ENCODE peak calls at places on chromosomes 4 and X, in four cellular contexts. E, Q, S and N are unnamed samples.

GRCh38 chr4:144169211-144169610 is 28.7 kb upstream of the GYPA start:
- DNase-seq in E (no peak), Q (no peak), S (no peak), N (no peak)

GRCh38 chrX:135112096-135112729 is 8.1 kb downstream of the ETDB start:
- DNase-seq in E (peak; percentile 28), Q (peak; percentile 31), S (peak; percentile 32), N (peak; percentile 53)

GRCh38 chr4:85125688-85126087 is 159.2 kb upstream of the WDFY3 start:
- DNase-seq in E (no peak), Q (no peak), S (no peak), N (no peak)

GRCh38 chr4:109365944-109366343 is 63.5 kb upstream of the COL25A1 start:
- DNase-seq in E (no peak), Q (no peak), S (no peak), N (no peak)

GRCh38 chr4:177367336-177367735 is 57.7 kb downstream of the NEIL3 start:
- DNase-seq in E (no peak), Q (peak; percentile 52), S (no peak), N (no peak)

GRCh38 chrX:30504309-30504708 is 73.3 kb downstream of the TASL start:
- DNase-seq in E (no peak), Q (peak; percentile 41), S (peak; percentile 16), N (peak; percentile 2)

GRCh38 chrX:104253567-104254441 is 929 bp downstream of the ESX1 start:
- DNase-seq in E (no peak), Q (no peak), S (no peak), N (peak; percentile 0)

GRCh38 chr4:163558539-163559044 is 64.1 kb downstream of the TMA16 start:
- DNase-seq in E (no peak), Q (no peak), S (no peak), N (no peak)

GRCh38 chr4:158046345-158046744 is 126.5 kb downstream of the GASK1B start:
- DNase-seq in E (no peak), Q (no peak), S (no peak), N (no peak)

GRCh38 chr4:157994863-157995262 is 178.0 kb downstream of the GASK1B start:
- DNase-seq in E (no peak), Q (no peak), S (no peak), N (no peak)

GRCh38 chr4:172850838-172851237 is 317.8 kb upstream of the GALNT7 start:
- DNase-seq in E (no peak), Q (peak; percentile 95), S (peak; percentile 10), N (no peak)

GRCh38 chr4:74838746-74839370 is 44.5 kb upstream of the BTC start:
- DNase-seq in E (no peak), Q (peak; percentile 18), S (no peak), N (no peak)

GRCh38 chrX:120560405-120560841 is 339 bp downstream of the CUL4B start:
- DNase-seq in E (peak; percentile 26), Q (peak; percentile 39), S (no peak), N (peak; percentile 72)

GRCh38 chrX:3476973-3477372 is 130.5 kb upstream of the MXRA5 start:
- DNase-seq in E (no peak), Q (no peak), S (no peak), N (no peak)

GRCh38 chr4:86247906-86248305 is 111.9 kb downstream of the MAPK10 start:
- DNase-seq in E (no peak), Q (no peak), S (no peak), N (no peak)

GRCh38 chr4:93828332-93828829 is at the start of gene ATOH1:
- DNase-seq in E (peak; percentile 19), Q (no peak), S (peak; percentile 15), N (peak; percentile 10)

GRCh38 chrX:53714580-53715335 is 28.2 kb upstream of the HUWE1 start:
- DNase-seq in E (peak; percentile 10), Q (peak; percentile 57), S (peak; percentile 4), N (no peak)

GRCh38 chr4:80035336-80035735 is 37.7 kb downstream of the ANTXR2 start:
- DNase-seq in E (no peak), Q (no peak), S (no peak), N (no peak)

GRCh38 chrX:101759000-101759399 is 99.3 kb upstream of the ARMCX2 start:
- DNase-seq in E (peak; percentile 18), Q (peak; percentile 49), S (peak; percentile 24), N (peak; percentile 41)

GRCh38 chr4:27000122-27000521 is 139.5 kb downstream of the STIM2 start:
- DNase-seq in E (no peak), Q (no peak), S (no peak), N (no peak)

GRCh38 chr4:27176400-27176799 is 315.8 kb downstream of the STIM2 start:
- DNase-seq in E (peak; percentile 14), Q (peak; percentile 41), S (peak; percentile 26), N (peak; percentile 12)

GRCh38 chr4:3123201-3123671 is 48.8 kb downstream of the HTT start:
- DNase-seq in E (no peak), Q (peak; percentile 59), S (no peak), N (no peak)

GRCh38 chr4:122009524-122009923 is 57.7 kb upstream of the TRPC3 start:
- DNase-seq in E (no peak), Q (no peak), S (no peak), N (no peak)

GRCh38 chr4:122003335-122003734 is 51.5 kb upstream of the TRPC3 start:
- DNase-seq in E (no peak), Q (no peak), S (peak; percentile 42), N (peak; percentile 54)

GRCh38 chr4:122005064-122005755 is 53.4 kb upstream of the TRPC3 start:
- DNase-seq in E (no peak), Q (peak; percentile 93), S (no peak), N (no peak)

GRCh38 chr4:122010610-122011009 is 58.8 kb upstream of the TRPC3 start:
- DNase-seq in E (no peak), Q (peak; percentile 95), S (no peak), N (no peak)

DNA sequence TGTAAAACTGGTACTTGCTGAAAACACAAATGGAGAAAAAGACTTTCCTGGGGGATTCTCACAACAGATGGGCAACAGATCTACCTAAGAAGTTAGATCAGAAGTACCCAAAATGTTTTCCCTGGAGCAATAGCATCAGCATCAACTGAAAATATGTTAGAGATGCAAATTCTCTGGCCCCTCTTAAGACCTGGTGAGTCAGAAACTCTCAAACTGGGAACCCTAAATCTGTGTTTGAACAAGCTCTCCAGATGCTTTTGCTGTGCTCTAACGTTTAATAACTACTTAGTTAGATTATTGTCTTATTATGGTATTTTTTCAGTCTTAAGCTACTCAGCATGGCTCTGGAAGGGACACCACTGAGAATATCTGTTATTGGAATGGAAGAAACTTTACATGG is 55.2 kb upstream of the TRPC3 start:
- DNase-seq in E (no peak), Q (peak; percentile 63), S (no peak), N (no peak)
- TF ChIP-seq POLR2A in E (no peak), Q (no peak), S (no peak), N (no peak)

GRCh38 chrX:72716766-72717165 is 2.7 kb upstream of the PHKA1 start:
- DNase-seq in E (no peak), Q (peak; percentile 26), S (no peak), N (no peak)
- TF ChIP-seq POLR2A in E (no peak), Q (no peak), S (no peak), N (no peak)

DNA sequence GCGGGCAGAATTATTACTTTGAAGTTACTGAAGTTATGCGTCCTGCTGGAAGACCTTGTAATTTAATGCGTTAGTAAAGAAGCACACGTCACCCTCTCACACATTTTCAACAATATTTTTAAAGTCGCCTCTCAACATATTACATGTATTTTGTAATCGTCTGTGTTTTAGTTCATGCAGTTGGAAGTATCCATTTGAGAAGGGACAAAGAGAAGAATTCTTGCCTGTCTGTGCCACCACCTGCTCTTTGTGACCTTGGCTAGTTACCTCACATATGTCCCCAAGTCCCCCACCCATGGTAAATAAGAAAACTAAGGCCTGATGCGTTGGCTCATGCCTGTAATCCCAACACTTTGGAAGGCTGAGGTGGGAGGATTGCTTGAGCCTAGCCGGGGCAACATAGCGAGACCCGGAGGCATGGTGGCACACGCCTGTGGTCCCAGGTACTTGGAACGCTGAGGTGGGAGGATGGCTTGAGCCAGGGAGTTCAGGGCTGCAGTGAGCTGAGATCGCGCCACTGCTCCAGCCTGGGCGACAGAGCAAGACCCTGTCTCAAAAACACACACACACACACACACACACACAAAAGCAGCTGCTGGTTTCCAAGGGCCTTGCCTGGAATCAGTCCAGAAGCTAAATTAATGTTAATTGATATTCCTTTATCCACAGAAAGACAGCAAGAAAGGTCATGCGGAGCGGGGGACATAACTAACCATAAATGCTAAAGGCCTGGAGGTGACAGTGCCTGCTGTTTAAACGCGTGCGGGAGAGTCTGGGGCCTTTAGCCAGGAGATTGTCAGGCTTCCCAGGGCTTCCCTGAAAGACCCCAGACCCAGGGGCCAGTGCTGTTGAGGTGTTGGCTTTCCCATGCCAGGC is 811 bp downstream of the TMEM187 start:
- DNase-seq in E (no peak), Q (no peak), S (no peak), N (peak; percentile 53)
- TF ChIP-seq POLR2A in E (no peak), Q (no peak), S (no peak), N (no peak)

DNA sequence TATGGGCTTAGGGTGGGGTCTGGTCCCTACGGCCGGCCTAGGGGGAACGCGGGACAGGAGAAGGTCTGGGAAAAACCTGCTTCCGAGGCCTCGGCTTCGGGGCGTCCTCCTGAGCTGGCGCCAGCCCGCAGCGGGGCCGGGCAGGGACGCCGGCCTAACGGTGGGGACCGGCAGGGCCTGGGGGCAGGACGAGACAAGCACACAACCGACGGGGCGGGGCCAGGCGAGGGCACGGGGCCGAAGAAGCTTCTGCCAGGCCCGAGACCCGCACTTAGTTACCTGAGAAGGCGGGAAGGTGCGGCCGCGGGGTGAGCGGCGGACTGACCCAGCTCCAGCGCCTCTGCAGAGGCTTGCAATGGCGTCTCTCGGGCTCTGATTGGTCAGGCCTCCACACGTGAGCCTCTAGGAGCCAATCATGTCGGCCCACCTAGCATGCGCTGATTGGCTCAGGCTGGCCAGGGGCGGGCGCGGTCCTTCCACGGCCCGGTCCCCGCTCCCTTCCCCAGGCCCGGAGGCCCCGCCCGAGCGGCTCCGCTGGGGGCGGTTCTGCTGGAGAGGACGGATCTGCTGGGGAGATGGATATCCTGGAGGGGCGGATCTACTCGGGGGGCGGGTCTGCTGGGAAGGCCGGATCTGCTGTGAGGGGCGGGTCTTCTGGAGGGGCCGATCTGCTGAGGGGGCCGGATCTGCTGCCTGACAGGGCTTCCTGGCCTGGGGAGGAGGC is 44.3 kb downstream of the CPLX1 start:
- DNase-seq in E (peak; percentile 99), Q (peak; percentile 98), S (peak; percentile 96), N (peak; percentile 99)
- TF ChIP-seq POLR2A in E (peak; percentile 96), Q (peak; percentile 92), S (peak; percentile 58), N (peak; percentile 96)